ENCODE peak calls at places on chromosomes 11 and 22, in ten cellular contexts. K is activated naive CD8-positive, alpha-beta T cell treated with anti-CD3 and anti-CD28 coated beads, Interleukin-2, amount 50 U/mL, for 24 hours; T is sigmoid colon; V is colonic mucosa; N is AG04449; I is astrocyte of the spinal cord; Y is left ventricle myocardium inferior; A is left cardiac atrium; U is stimulated activated CD4-positive, alpha-beta T cell treated with anti-CD3 and anti-CD28 coated beads, Interleukin-15, amount 100 ng/mL, for 48 hours; E is GM13977. R is an unnamed sample.

GRCh38 chr22:29172216-29172615 is 33.5 kb upstream of the EMID1 start:
- DNase-seq in K (no peak), T (peak), V (no peak), N (no peak), I (no peak), Y (no peak), A (no peak), U (no peak), E (no peak), R (no peak)

GRCh38 chr11:79440451-79441158 is at the start of gene TENM4:
- DNase-seq in K (peak), T (peak), V (peak), N (peak), I (peak), Y (peak), A (peak), U (no peak), E (peak), R (peak)

GRCh38 chr22:31943976-31944699 is at the start of gene YWHAH:
- DNase-seq in K (peak), T (peak), V (peak), N (peak), I (peak), Y (peak), A (peak), U (peak), E (peak), R (peak)

GRCh38 chr22:49235463-49236300 is 592.0 kb downstream of the BRD1 start:
- DNase-seq in K (no peak), T (no peak), V (peak), N (no peak), I (no peak), Y (no peak), A (no peak), U (no peak), E (no peak), R (no peak)

GRCh38 chr22:31753005-31753633 is 700 bp upstream of the DEPDC5 start:
- DNase-seq in K (peak), T (peak), V (peak), N (no peak), I (peak), Y (peak), A (peak), U (no peak), E (peak), R (no peak)

GRCh38 chr11:106156290-106156937 is 79.0 kb downstream of the AASDHPPT start:
- DNase-seq in K (no peak), T (peak), V (peak), N (peak), I (peak), Y (no peak), A (no peak), U (no peak), E (peak), R (no peak)

GRCh38 chr22:46588279-46589140 is 31.7 kb upstream of the GRAMD4 start:
- DNase-seq in K (no peak), T (no peak), V (no peak), N (no peak), I (no peak), Y (peak), A (peak), U (no peak), E (no peak), R (no peak)

GRCh38 chr22:35587447-35587870 is 29.7 kb downstream of the MB start:
- DNase-seq in K (no peak), T (peak), V (no peak), N (no peak), I (no peak), Y (peak), A (peak), U (no peak), E (no peak), R (no peak)

GRCh38 chr11:7571640-7572000 is 57.8 kb downstream of the PPFIBP2 start:
- DNase-seq in K (peak), T (peak), V (peak), N (no peak), I (peak), Y (peak), A (peak), U (no peak), E (no peak), R (peak)

GRCh38 chr11:111849631-111850030 is 21.8 kb downstream of the ALG9 start:
- DNase-seq in K (no peak), T (no peak), V (no peak), N (no peak), I (no peak), Y (no peak), A (no peak), U (no peak), E (no peak), R (no peak)

GRCh38 chr11:97880209-97880608 is 1140.5 kb upstream of the CNTN5 start:
- DNase-seq in K (no peak), T (no peak), V (no peak), N (no peak), I (no peak), Y (no peak), A (no peak), U (no peak), E (no peak), R (no peak)

GRCh38 chr11:10459029-10459970 is 4.2 kb downstream of the AMPD3 start:
- DNase-seq in K (peak), T (no peak), V (no peak), N (no peak), I (no peak), Y (no peak), A (no peak), U (no peak), E (peak), R (no peak)

R was measured in tibial nerve.